ENCODE peak calls at places on chromosome 18, in six cellular contexts. V is cardiac muscle cell, B is cardiac fibroblast, U is neural crest cell, T is right lobe of liver, E is fibroblast of villous mesenchyme. A is an unnamed sample.
A peak's percentile ranks its signal among the peaks of the same experiment; 100 is the strongest.

GRCh38 chr18:57959278-57959677 is 84.7 kb upstream of the NEDD4L start:
- DNase-seq in U (peak; percentile 14), E (peak; percentile 31), B (peak; percentile 72), T (peak; percentile 54), V (peak; percentile 56), A (peak; percentile 32)

GRCh38 chr18:22467760-22468553 is 50.2 kb upstream of the CTAGE1 start:
- DNase-seq in U (no peak), B (peak; percentile 100), T (no peak), E (peak; percentile 96), V (peak; percentile 96), A (no peak)

GRCh38 chr18:9210996-9211395 is 74.4 kb downstream of the ANKRD12 start:
- DNase-seq in U (no peak), B (peak; percentile 58), E (no peak), T (no peak), V (no peak), A (no peak)

GRCh38 chr18:75210274-75211001 is at the start of gene TSHZ1:
- DNase-seq in U (no peak), V (peak; percentile 85), B (peak; percentile 89), E (peak; percentile 95), T (no peak), A (peak; percentile 47)

GRCh38 chr18:54830260-54830659 is 2.0 kb downstream of the RAB27B start:
- DNase-seq in E (no peak), V (no peak), T (no peak), U (no peak), B (peak; percentile 72), A (no peak)

GRCh38 chr18:55284614-55285013 is 303.4 kb downstream of the TCF4 start:
- DNase-seq in V (no peak), T (no peak), U (no peak), E (no peak), B (no peak), A (no peak)

GRCh38 chr18:68397241-68398035 is 317.5 kb downstream of the TMX3 start:
- DNase-seq in T (no peak), B (peak; percentile 81), U (no peak), V (no peak), E (peak; percentile 24), A (no peak)

GRCh38 chr18:8357320-8357719 is 251.9 kb upstream of the RAB12 start:
- DNase-seq in T (no peak), V (no peak), E (no peak), U (no peak), B (no peak), A (no peak)

GRCh38 chr18:23135679-23136325 is 517 bp downstream of the CABLES1 start:
- DNase-seq in V (peak; percentile 54), E (no peak), U (peak; percentile 28), T (peak; percentile 55), B (no peak), A (peak; percentile 57)

GRCh38 chr18:49008716-49009115 is 58.0 kb upstream of the SMAD7 start:
- DNase-seq in E (no peak), V (no peak), T (peak; percentile 9), B (no peak), U (no peak), A (no peak)

GRCh38 chr18:49913221-49913620 is 99.9 kb upstream of the ACAA2 start:
- DNase-seq in V (no peak), T (no peak), U (no peak), E (no peak), B (no peak), A (no peak)

GRCh38 chr18:48418409-48419267 is 9.5 kb upstream of the ZBTB7C start:
- DNase-seq in T (no peak), E (no peak), V (no peak), B (no peak), U (no peak), A (no peak)

GRCh38 chr18:9743200-9744016 is 35.3 kb downstream of the RAB31 start:
- DNase-seq in V (peak; percentile 86), E (peak; percentile 96), B (peak; percentile 99), T (peak; percentile 31), U (no peak), A (no peak)

GRCh38 chr18:13178976-13179375 is 39.6 kb upstream of the LDLRAD4 start:
- DNase-seq in T (no peak), B (no peak), V (peak; percentile 33), E (peak; percentile 35), U (no peak), A (no peak)

GRCh38 chr18:7609617-7610016 is 42.5 kb downstream of the PTPRM start:
- DNase-seq in V (no peak), U (no peak), E (no peak), T (no peak), B (no peak), A (no peak)

GRCh38 chr18:77899972-77900754 is 650.5 kb downstream of the GALR1 start:
- DNase-seq in E (peak; percentile 5), B (peak; percentile 13), V (peak; percentile 44), U (peak; percentile 55), T (peak; percentile 47), A (no peak)

GRCh38 chr18:26813043-26813442 is 52.5 kb downstream of the AQP4 start:
- DNase-seq in U (no peak), B (peak; percentile 38), V (peak; percentile 21), E (no peak), T (peak; percentile 31), A (peak; percentile 45)

GRCh38 chr18:42425025-42425424 is 470.0 kb downstream of the PIK3C3 start:
- DNase-seq in B (peak; percentile 11), V (no peak), U (no peak), E (no peak), T (no peak), A (no peak)

GRCh38 chr18:76975577-76976110 is 153.3 kb downstream of the ZNF236 start:
- DNase-seq in U (no peak), E (no peak), B (no peak), V (no peak), T (no peak), A (no peak)

GRCh38 chr18:69944434-69944833 is 3.2 kb downstream of the CD226 start:
- DNase-seq in E (no peak), B (no peak), V (no peak), U (no peak), T (no peak), A (no peak)

GRCh38 chr18:32909798-32910561 is 137.2 kb upstream of the KLHL14 start:
- DNase-seq in B (no peak), T (no peak), V (no peak), E (no peak), U (no peak), A (no peak)

GRCh38 chr18:75418293-75418692 is 9.2 kb downstream of the SMIM21 start:
- DNase-seq in E (no peak), V (no peak), U (no peak), T (no peak), B (no peak), A (no peak)

GRCh38 chr18:23816740-23817139 is 127.5 kb downstream of the LAMA3 start:
- DNase-seq in V (no peak), E (no peak), B (no peak), U (no peak), T (no peak), A (no peak)

GRCh38 chr18:24726727-24727539 is 266.5 kb downstream of the HRH4 start:
- DNase-seq in T (peak; percentile 57), U (peak; percentile 70), E (peak; percentile 81), V (peak; percentile 88), B (peak; percentile 82), A (peak; percentile 68)

GRCh38 chr18:24018299-24018910 is 3.9 kb downstream of the TTC39C start:
- DNase-seq in T (no peak), B (no peak), V (no peak), U (no peak), E (no peak), A (no peak)

GRCh38 chr18:11516988-11517630 is 92.3 kb upstream of the SLC35G4 start:
- DNase-seq in V (peak; percentile 50), T (no peak), U (no peak), E (no peak), B (no peak), A (no peak)

GRCh38 chr18:75343389-75343788 is 84.1 kb downstream of the SMIM21 start:
- DNase-seq in T (no peak), U (peak; percentile 56), V (no peak), E (no peak), B (no peak), A (no peak)

GRCh38 chr18:12532661-12533060 is 124.9 kb downstream of the PRELID3A start:
- DNase-seq in B (no peak), T (no peak), V (no peak), E (no peak), U (no peak), A (no peak)

GRCh38 chr18:44592639-44593038 is 88.0 kb upstream of the SETBP1 start:
- DNase-seq in T (no peak), E (peak; percentile 88), V (peak; percentile 30), U (no peak), B (peak; percentile 53), A (no peak)

DNA sequence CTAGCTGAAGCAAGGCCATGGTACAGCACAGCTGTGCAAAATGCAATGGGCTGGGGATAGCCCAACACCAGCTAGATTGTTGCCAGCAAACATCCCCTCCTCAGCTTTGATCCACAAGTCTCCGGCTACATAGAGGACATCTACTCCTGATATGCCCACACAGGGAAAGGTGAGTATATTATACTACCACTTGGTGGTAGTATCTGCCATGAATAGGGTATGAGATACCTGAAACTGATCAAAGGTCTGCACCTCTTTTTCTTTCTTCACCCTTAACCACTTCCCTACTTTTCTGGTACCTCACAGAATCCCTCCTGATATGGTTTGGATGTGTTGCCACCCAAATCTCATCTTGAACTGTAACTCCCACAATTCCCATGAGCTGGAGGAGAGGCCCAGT is 279.8 kb downstream of the TXNL1 start:
- DNase-seq in B (peak; percentile 4), U (no peak), V (no peak), T (no peak), E (no peak), A (no peak)
- TF ChIP-seq CTCF in B (no peak), U (no peak), V (no peak), T (peak; percentile 11), E (no peak), A (no peak)

DNA sequence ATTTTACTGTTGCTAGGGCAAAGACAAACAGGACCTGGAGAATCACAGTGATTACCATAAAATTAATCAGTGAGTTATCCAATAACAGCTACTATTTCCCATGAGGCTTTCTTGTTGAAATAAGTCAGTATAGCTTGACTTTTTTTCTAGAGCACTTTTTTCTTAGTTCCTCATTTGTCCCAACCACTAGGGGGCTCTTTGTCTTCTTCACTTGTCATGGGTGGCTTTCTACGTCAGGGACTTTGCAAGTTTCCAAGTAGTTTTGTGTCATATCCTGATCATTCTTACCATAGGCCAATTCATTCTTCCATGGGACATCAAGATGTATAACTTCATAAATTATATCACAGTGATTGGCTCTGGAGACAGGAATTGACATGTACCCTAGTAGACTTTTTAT is 1019.6 kb upstream of the PIK3C3 start:
- DNase-seq in U (no peak), E (peak; percentile 15), V (peak; percentile 42), B (peak; percentile 66), T (no peak), A (peak; percentile 25)
- TF ChIP-seq CTCF in U (peak; percentile 63), E (peak; percentile 32), V (peak; percentile 52), B (peak; percentile 55), T (peak; percentile 53), A (peak; percentile 79)

GRCh38 chr18:37553633-37554398 is 11.8 kb downstream of the CELF4 start:
- DNase-seq in V (no peak), U (no peak), T (no peak), B (no peak), E (no peak), A (peak; percentile 39)
- TF ChIP-seq CTCF in V (peak; percentile 53), U (peak; percentile 58), T (no peak), B (no peak), E (peak; percentile 10), A (peak; percentile 54)

GRCh38 chr18:79523221-79523737 is 127.5 kb downstream of the NFATC1 start:
- DNase-seq in E (no peak), B (no peak), T (no peak), U (no peak), V (no peak), A (no peak)
- TF ChIP-seq CTCF in E (no peak), B (no peak), T (no peak), U (no peak), V (no peak), A (no peak)